ENCODE peak calls at places on chromosome 1, in six cellular contexts. P is neuronal stem cell, K is H1, Q is IMR-90, B is mesendoderm, Y is trophoblast cell. N is an unnamed sample. For H3K4me1, the result is how much of the 10 kb centered on the place peaks cover.

GRCh38 chr1:244388961-244389360 is 62.7 kb downstream of the ADSS2 start:
- DNase-seq in K (no peak), B (no peak), Q (peak), Y (no peak), P (no peak), N (peak)

GRCh38 chr1:12161662-12162458 is 4.9 kb upstream of the TNFRSF1B start:
- DNase-seq in K (peak), Y (peak), B (peak), P (no peak), Q (peak), N (peak)

GRCh38 chr1:8047686-8048522 is 21.8 kb upstream of the ERRFI1 start:
- DNase-seq in Q (peak), Y (peak), P (no peak), B (no peak), K (no peak), N (peak)

GRCh38 chr1:224273651-224274050 is 56.3 kb downstream of the NVL start:
- DNase-seq in K (no peak), Y (peak), B (no peak), Q (peak), P (no peak), N (peak)

GRCh38 chr1:30412241-30413110 is 310.9 kb downstream of the MATN1 start:
- DNase-seq in Q (no peak), Y (no peak), K (no peak), P (no peak), B (no peak), N (no peak)

GRCh38 chr1:234400773-234401172 is 27.5 kb downstream of the COA6 start:
- DNase-seq in Q (no peak), P (no peak), K (no peak), B (no peak), Y (no peak), N (peak)

GRCh38 chr1:169874229-169874628 is 19.5 kb downstream of the SCYL3 start:
- DNase-seq in Q (peak), B (no peak), Y (peak), P (no peak), K (no peak), N (peak)

GRCh38 chr1:191174298-191174697 is 696.6 kb upstream of the BRINP3 start:
- DNase-seq in Y (no peak), K (no peak), P (no peak), B (peak), Q (peak), N (no peak)

GRCh38 chr1:225514671-225515081 is 86.8 kb upstream of the LBR start:
- DNase-seq in P (no peak), K (no peak), B (peak), Y (no peak), Q (no peak), N (no peak)

GRCh38 chr1:151849871-151850270 is 3.6 kb downstream of the THEM5 start:
- DNase-seq in P (no peak), Y (no peak), B (no peak), Q (no peak), K (no peak), N (no peak)

GRCh38 chr1:173168941-173169340 is 38.2 kb downstream of the TNFSF4 start:
- DNase-seq in Q (no peak), B (no peak), Y (no peak), P (no peak), K (no peak), N (no peak)

GRCh38 chr1:112557385-112557784 is 48.6 kb downstream of the WNT2B start:
- DNase-seq in P (no peak), K (no peak), B (no peak), Y (no peak), Q (peak), N (peak)

GRCh38 chr1:206430031-206430983 is 40.0 kb upstream of the IKBKE start:
- DNase-seq in Y (peak), P (no peak), B (no peak), Q (peak), K (no peak), N (peak)

GRCh38 chr1:157496121-157496526 is 56.2 kb downstream of the FCRL5 start:
- DNase-seq in Y (peak), B (peak), K (no peak), Q (peak), P (peak), N (peak)

GRCh38 chr1:171434717-171435346 is 50.5 kb upstream of the PRRC2C start:
- DNase-seq in Q (peak), B (no peak), Y (peak), K (no peak), P (no peak), N (peak)

GRCh38 chr1:10760566-10761502 is 35.6 kb downstream of the CASZ1 start:
- DNase-seq in Q (no peak), B (no peak), K (no peak), P (no peak), Y (no peak), N (no peak)

GRCh38 chr1:79716481-79716880 is 710.0 kb upstream of the ADGRL4 start:
- DNase-seq in K (no peak), P (peak), B (peak), Q (peak), Y (no peak), N (no peak)

GRCh38 chr1:74222701-74223100 is 12.5 kb upstream of the TNNI3K start:
- DNase-seq in Y (no peak), B (no peak), K (no peak), P (no peak), Q (peak), N (no peak)

GRCh38 chr1:53089478-53090226 is 27.6 kb downstream of the PODN start:
- DNase-seq in Y (no peak), K (no peak), P (no peak), B (no peak), Q (peak), N (peak)

GRCh38 chr1:156410740-156411139 is 41.7 kb downstream of the RHBG start:
- DNase-seq in Y (no peak), K (no peak), P (no peak), B (no peak), Q (no peak), N (no peak)

GRCh38 chr1:55224729-55225128 is 9.6 kb upstream of the USP24 start:
- DNase-seq in Q (no peak), B (no peak), Y (no peak), K (no peak), P (no peak), N (no peak)

GRCh38 chr1:56385314-56385713 is 194.0 kb downstream of the PLPP3 start:
- DNase-seq in B (no peak), Q (no peak), Y (no peak), P (no peak), K (no peak), N (no peak)

GRCh38 chr1:185733818-185734709 is at the start of gene HMCN1:
- DNase-seq in Q (peak), Y (peak), K (peak), B (peak), P (peak), N (peak)

GRCh38 chr1:147542549-147542857 is 1.2 kb downstream of the BCL9 start:
- DNase-seq in Y (no peak), B (no peak), Q (no peak), K (no peak), P (no peak), N (no peak)

GRCh38 chr1:234655328-234656069 is 45.5 kb upstream of the IRF2BP2 start:
- DNase-seq in K (no peak), B (peak), Q (no peak), P (no peak), Y (peak), N (no peak)

GRCh38 chr1:197200468-197200899 is 54.0 kb upstream of the ASPM start:
- DNase-seq in P (peak), B (no peak), K (no peak), Q (peak), Y (peak), N (peak)

GRCh38 chr1:202590975-202591411 is 119.3 kb downstream of the SYT2 start:
- DNase-seq in K (no peak), Y (no peak), Q (no peak), P (no peak), B (no peak), N (no peak)

GRCh38 chr1:9466780-9467755 is 72.2 kb upstream of the SLC25A33 start:
- DNase-seq in P (no peak), Y (no peak), B (no peak), Q (peak), K (no peak), N (no peak)

GRCh38 chr1:216903389-216903754 is 180.1 kb upstream of the ESRRG start:
- DNase-seq in B (peak), Y (peak), P (no peak), Q (peak), K (no peak), N (peak)

GRCh38 chr1:109937738-109938137 is 27.1 kb downstream of the CSF1 start:
- DNase-seq in B (no peak), K (no peak), Y (no peak), P (no peak), Q (no peak), N (no peak)

GRCh38 chr1:167165948-167166702 is 54.6 kb upstream of the POU2F1 start:
- DNase-seq in Q (no peak), B (peak), Y (no peak), P (peak), K (peak), N (peak)
- H2BK5ac ChIP-seq in Q (no peak), B (peak), Y (peak), P (peak), K (peak), N (no peak)

DNA sequence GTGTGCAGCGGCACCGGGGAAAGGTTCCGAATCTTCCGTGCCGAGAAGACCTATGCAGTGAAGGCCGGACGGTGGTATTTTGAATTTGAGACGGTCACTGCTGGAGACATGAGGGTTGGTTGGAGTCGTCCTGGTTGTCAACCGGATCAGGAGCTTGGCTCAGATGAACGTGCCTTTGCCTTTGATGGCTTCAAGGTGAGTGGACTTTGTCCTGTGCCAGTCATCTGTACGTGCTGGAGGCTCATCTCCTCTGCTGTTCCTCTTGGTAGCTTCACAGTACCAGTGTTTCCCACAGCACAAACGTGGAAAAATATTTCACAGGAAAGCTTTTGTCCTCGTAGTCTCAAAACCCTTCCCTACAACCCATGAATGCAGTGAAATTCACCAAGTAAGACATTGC is 324.1 kb downstream of the ZP4 start:
- DNase-seq in B (no peak), P (no peak), Y (no peak), K (no peak), Q (no peak), N (no peak)
- H3K4me3 ChIP-seq in B (no peak), P (no peak), Y (no peak), K (no peak), Q (no peak), N (no peak)

GRCh38 chr1:27377760-27378495 is 3.3 kb upstream of the FCN3 start:
- DNase-seq in K (no peak), B (no peak), Q (no peak), P (no peak), Y (no peak), N (no peak)

GRCh38 chr1:27379564-27380132 is 3.5 kb downstream of the CD164L2 start:
- DNase-seq in B (no peak), Y (no peak), P (no peak), Q (no peak), K (no peak), N (no peak)

GRCh38 chr1:27381976-27382762 is 964 bp downstream of the CD164L2 start:
- DNase-seq in B (no peak), K (no peak), Q (no peak), P (no peak), Y (no peak), N (no peak)

GRCh38 chr1:27380766-27381733 is 2.1 kb downstream of the CD164L2 start:
- DNase-seq in Y (no peak), K (no peak), Q (no peak), B (no peak), P (no peak), N (no peak)

GRCh38 chr1:27380223-27380622 is 2.9 kb downstream of the CD164L2 start:
- DNase-seq in P (no peak), Q (no peak), Y (no peak), B (no peak), K (no peak), N (no peak)
- H3K4me1 ChIP-seq in P (under half), Q (under half), Y (under half), B (under half), K (under half), N (under half)

GRCh38 chr1:230867903-230868735 is at the start of gene C1orf198:
- DNase-seq in Q (no peak), B (peak), K (no peak), P (peak), Y (peak), N (peak)
- H2BK5ac ChIP-seq in Q (peak), B (peak), K (peak), P (peak), Y (peak), N (peak)

GRCh38 chr1:163068716-163069115 is 445 bp upstream of the RGS4 start:
- DNase-seq in Y (no peak), K (no peak), B (no peak), P (no peak), Q (peak), N (no peak)
- H3K4me3 ChIP-seq in Y (no peak), K (no peak), B (no peak), P (no peak), Q (peak), N (no peak)

GRCh38 chr1:241499910-241500309 is 19.6 kb downstream of the FH start:
- DNase-seq in B (peak), K (no peak), Q (peak), Y (peak), P (no peak), N (peak)

GRCh38 chr1:241507189-241507820 is 12.2 kb downstream of the FH start:
- DNase-seq in B (no peak), K (no peak), Q (peak), Y (peak), P (no peak), N (peak)

DNA sequence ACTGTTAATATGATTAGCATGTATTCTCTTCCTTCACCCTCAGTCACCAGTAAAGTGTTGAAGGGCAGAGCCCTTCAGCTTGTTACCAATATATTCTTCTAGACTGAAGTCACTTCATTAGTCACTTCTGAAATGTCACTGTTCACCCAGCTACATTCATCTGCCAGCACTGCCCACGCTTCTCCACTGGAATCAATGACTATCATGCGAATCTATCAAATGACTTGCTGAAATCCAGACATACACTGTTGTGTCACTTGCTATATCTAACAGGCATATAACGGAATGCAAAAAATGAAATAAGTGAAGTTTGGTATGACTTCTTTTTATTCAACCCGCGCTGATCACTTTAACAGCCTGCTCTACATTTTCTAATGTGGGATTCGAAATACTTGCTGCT is 16.1 kb downstream of the FH start:
- DNase-seq in P (no peak), Q (no peak), Y (peak), B (no peak), K (no peak), N (no peak)
- H3K4me1 ChIP-seq in P (under half), Q (under half), Y (under half), B (under half), K (under half), N (under half)

DNA sequence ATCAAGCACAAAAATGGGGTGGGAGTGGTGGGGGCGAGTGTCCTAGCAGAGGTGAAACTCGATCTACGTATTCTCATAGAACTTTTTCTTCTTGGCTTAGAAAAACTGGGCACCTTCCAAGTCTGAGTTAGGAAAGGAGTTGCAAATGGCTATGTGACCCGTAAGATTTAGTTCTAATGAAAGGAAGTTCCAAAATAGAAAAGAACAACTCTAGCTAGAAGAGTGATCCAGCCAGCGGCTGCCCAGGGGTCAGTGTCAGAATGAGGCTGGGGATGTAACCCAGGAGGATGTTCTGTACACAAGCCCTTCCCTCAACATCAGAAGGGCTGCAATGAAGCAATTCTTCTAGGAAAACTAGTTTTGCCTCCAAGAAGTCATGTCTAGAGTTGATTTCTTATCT is 5.2 kb downstream of the MTARC1 start:
- DNase-seq in K (no peak), B (no peak), P (no peak), Q (no peak), Y (peak), N (no peak)
- H2BK5ac ChIP-seq in K (no peak), B (no peak), P (no peak), Q (no peak), Y (no peak), N (no peak)

GRCh38 chr1:205259361-205259832 is 31.7 kb downstream of the TMCC2 start:
- DNase-seq in K (no peak), Y (no peak), Q (peak), P (no peak), B (no peak), N (peak)
- H3K4me3 ChIP-seq in K (no peak), Y (no peak), Q (no peak), P (no peak), B (no peak), N (peak)

GRCh38 chr1:37811027-37811655 is 3.1 kb upstream of the YRDC start:
- DNase-seq in Y (peak), Q (peak), B (peak), P (peak), K (no peak), N (peak)

GRCh38 chr1:37808369-37809319 is 636 bp upstream of the YRDC start:
- DNase-seq in P (peak), Q (peak), B (peak), Y (peak), K (no peak), N (peak)

GRCh38 chr1:37809942-37810341 is 1.9 kb upstream of the YRDC start:
- DNase-seq in Y (no peak), K (no peak), P (no peak), Q (no peak), B (no peak), N (no peak)

GRCh38 chr1:37807555-37808368 is at the start of the genes C1orf122 and YRDC:
- DNase-seq in Y (peak), B (peak), P (peak), K (peak), Q (peak), N (peak)

DNA sequence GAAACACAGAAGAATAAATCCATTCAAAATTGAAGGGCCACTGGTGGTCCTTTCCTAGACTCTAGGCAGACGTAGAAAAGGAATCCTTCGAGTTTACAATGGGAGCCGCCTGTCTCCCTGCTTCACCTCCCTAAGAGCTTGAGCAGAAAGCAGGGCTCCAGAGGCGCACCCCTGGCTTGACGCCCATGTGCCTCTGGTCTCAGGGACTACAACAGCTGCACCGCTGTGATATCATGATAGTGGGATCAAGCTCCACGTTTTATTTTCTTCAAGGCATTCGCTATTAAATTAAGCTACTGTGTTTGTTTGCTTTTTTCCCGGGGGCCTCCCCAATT is 403 bp upstream of the C1orf122 start:
- DNase-seq in K (no peak), B (no peak), Y (no peak), Q (no peak), P (no peak), N (no peak)
- H3K4me1 ChIP-seq in K (under half), B (under half), Y (under half), Q (under half), P (under half), N (under half)

GRCh38 chr1:21944261-21945074 is 7.4 kb upstream of the HSPG2 start:
- DNase-seq in Q (no peak), B (peak), P (peak), Y (peak), K (peak), N (no peak)
- H2BK5ac ChIP-seq in Q (no peak), B (peak), P (no peak), Y (peak), K (peak), N (no peak)